ENCODE peak calls at places on chromosomes 5 and 9, in seven cellular contexts. C is A549, F is stomach, A is DND-41, Z is ovary, D is OCI-LY7, Y is lower lobe of right lung. R is an unnamed sample. For H3K4me1, the result is how much of the 10 kb centered on the place peaks cover.

GRCh38 chr9:35962126-35962906 is 4.4 kb upstream of the OR2S2 start:
- DNase-seq in C (no peak), F (no peak), A (no peak), Z (no peak), D (no peak), Y (no peak), R (no peak)

GRCh38 chr5:143931389-143931984 is 119.5 kb downstream of the HMHB1 start:
- DNase-seq in C (no peak), F (no peak), A (no peak), Z (no peak), D (no peak), Y (no peak), R (no peak)

GRCh38 chr9:3662671-3663070 is 136.9 kb upstream of the RFX3 start:
- DNase-seq in C (no peak), F (no peak), A (no peak), Z (no peak), D (no peak), Y (no peak), R (no peak)

GRCh38 chr9:89426389-89426961 is 71.4 kb downstream of the SEMA4D start:
- DNase-seq in C (no peak), F (no peak), A (peak), Z (no peak), D (peak), Y (peak), R (no peak)

GRCh38 chr9:69295872-69296562 is 29.0 kb upstream of the ENTREP1 start:
- DNase-seq in C (no peak), F (no peak), A (no peak), Z (peak), D (no peak), Y (no peak), R (no peak)

GRCh38 chr9:93287189-93287552 is 103.2 kb downstream of the WNK2 start:
- DNase-seq in C (no peak), F (no peak), A (no peak), Z (no peak), D (peak), Y (no peak), R (no peak)

GRCh38 chr5:135036405-135036804 is 2.4 kb upstream of the PITX1 start:
- DNase-seq in C (no peak), F (no peak), A (no peak), Z (no peak), D (no peak), Y (peak), R (no peak)

GRCh38 chr9:92147030-92147853 is 32.0 kb upstream of the SPTLC1 start:
- DNase-seq in C (peak), F (no peak), A (no peak), Z (peak), D (no peak), Y (peak), R (no peak)

GRCh38 chr9:96187108-96187695 is 114.8 kb downstream of the HSD17B3 start:
- DNase-seq in C (no peak), F (peak), A (no peak), Z (no peak), D (no peak), Y (peak), R (peak)

GRCh38 chr5:36279054-36279698 is 22.5 kb downstream of the RANBP3L start:
- DNase-seq in C (no peak), F (no peak), A (no peak), Z (no peak), D (no peak), Y (no peak), R (no peak)

GRCh38 chr5:57494104-57495098 is 11.8 kb upstream of the ACTBL2 start:
- DNase-seq in C (peak), F (peak), A (peak), Z (peak), D (no peak), Y (peak), R (peak)

GRCh38 chr9:118929317-118929716 is 439.9 kb downstream of the BRINP1 start:
- DNase-seq in C (no peak), F (no peak), A (no peak), Z (no peak), D (no peak), Y (no peak), R (no peak)

GRCh38 chr5:127909078-127909477 is 174.5 kb upstream of the SLC12A2 start:
- DNase-seq in C (peak), F (no peak), A (no peak), Z (no peak), D (peak), Y (no peak), R (peak)
- TF ChIP-seq CTCF in C (peak), F (no peak), A (peak), Z (no peak), D (peak), Y (peak), R (peak)

GRCh38 chr5:68285857-68286611 is 70.5 kb downstream of the PIK3R1 start:
- DNase-seq in C (no peak), F (no peak), A (no peak), Z (no peak), D (peak), Y (no peak), R (peak)
- H3K4me1 ChIP-seq in C (half or more), F (half or more), A (half or more), Z (under half), D (under half), Y (half or more), R (under half)

GRCh38 chr5:83473344-83474169 is 2.0 kb downstream of the VCAN start:
- DNase-seq in C (peak), F (peak), A (no peak), Z (peak), D (no peak), Y (peak), R (peak)
- H3K27ac ChIP-seq in C (peak), F (peak), A (no peak), Z (no peak), D (no peak), Y (peak), R (peak)

DNA sequence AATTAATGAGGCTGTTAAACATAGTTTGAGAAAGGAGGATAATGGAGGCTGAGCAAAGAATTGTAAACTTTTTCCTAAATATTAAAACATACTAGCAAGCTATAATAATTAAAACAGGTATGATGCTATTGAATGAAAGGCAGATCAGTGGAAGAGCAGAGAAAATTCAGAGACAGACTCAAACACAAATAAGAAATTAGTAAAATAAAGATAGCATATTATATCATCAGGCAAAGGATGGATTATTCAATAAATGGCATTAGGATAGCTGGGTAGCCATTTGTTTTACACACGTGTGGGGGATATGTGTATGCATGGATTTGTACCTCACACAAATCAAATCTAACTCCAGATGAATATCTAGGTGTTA is 50.6 kb downstream of the MRPS27 start:
- DNase-seq in C (no peak), F (no peak), A (no peak), Z (no peak), D (no peak), Y (no peak), R (no peak)
- TF ChIP-seq CTCF in C (no peak), F (no peak), A (no peak), Z (no peak), D (peak), Y (no peak), R (no peak)

GRCh38 chr9:134370638-134371037 is 44.4 kb downstream of the RXRA start:
- DNase-seq in C (no peak), F (no peak), A (no peak), Z (no peak), D (no peak), Y (no peak), R (no peak)
- H3K4me1 ChIP-seq in C (half or more), F (half or more), A (under half), Z (half or more), D (under half), Y (half or more), R (under half)

DNA sequence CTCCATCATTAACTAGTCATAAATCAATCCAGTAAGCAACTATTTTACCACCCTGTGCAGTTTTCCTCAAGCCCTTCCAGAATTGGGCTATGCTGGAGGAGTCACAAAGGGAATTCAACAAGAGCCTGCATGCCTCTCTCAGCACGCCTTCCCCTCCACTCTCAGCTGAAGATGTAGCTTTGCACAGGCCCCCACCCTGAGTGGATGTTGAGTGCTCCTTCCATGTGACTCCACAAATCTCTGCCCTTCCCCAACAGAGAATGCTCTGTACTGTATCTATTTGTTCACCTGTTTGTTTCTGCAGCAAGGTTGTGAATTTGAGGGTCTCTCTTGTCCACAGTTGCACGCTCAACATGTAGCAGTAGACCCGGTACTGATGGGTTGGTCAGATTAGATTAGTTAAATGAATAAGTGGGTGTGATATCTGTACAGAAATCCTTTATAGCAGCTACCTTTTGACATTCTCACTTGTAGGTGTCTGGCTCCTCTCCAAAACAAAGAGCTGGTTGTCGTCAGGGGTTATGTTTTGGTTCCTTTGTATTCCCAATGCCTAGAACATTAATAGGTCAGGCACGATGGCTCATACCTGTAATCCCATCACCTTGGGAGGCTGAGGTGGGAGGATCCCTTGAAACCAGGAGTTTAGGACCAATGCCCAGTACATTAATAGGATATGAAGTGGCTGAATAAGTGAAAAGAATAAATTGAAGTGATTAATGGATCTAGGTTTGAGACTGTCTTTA is 181.9 kb downstream of the SNCAIP start:
- DNase-seq in C (no peak), F (no peak), A (no peak), Z (no peak), D (no peak), Y (no peak), R (no peak)
- H3K27ac ChIP-seq in C (no peak), F (no peak), A (no peak), Z (no peak), D (no peak), Y (no peak), R (no peak)

GRCh38 chr5:140252470-140253126 is 50.3 kb downstream of the PFDN1 start:
- DNase-seq in C (no peak), F (no peak), A (no peak), Z (no peak), D (no peak), Y (no peak), R (no peak)

GRCh38 chr5:140250386-140250785 is 52.5 kb downstream of the PFDN1 start:
- DNase-seq in C (no peak), F (no peak), A (no peak), Z (no peak), D (no peak), Y (no peak), R (no peak)

GRCh38 chr5:140251527-140251973 is 51.4 kb downstream of the PFDN1 start:
- DNase-seq in C (peak), F (no peak), A (peak), Z (no peak), D (peak), Y (no peak), R (no peak)

GRCh38 chr5:140246378-140247122 is 56.4 kb downstream of the PFDN1 start:
- DNase-seq in C (no peak), F (no peak), A (no peak), Z (peak), D (no peak), Y (no peak), R (no peak)

DNA sequence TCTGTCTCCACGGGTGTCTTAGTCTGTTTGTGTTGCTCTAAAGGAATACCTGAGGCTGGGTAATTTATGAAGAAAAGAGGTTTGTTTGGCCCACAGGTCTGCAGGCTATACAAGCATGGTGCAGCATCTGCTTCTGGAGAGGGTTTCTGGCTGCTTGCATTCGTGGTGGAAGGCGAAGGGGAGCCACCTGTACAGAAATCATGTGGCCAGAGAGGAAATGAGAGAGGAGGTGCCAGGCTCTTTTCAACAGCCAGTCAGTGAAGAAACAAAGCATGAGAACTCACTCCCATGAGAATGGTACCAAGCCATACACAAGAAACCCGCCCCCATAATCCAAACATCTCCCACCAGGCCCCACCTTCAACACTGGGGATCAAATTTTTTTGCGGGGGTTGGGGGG is 53.4 kb downstream of the PFDN1 start:
- DNase-seq in C (no peak), F (no peak), A (no peak), Z (no peak), D (peak), Y (no peak), R (no peak)
- TF ChIP-seq CTCF in C (no peak), F (no peak), A (no peak), Z (no peak), D (no peak), Y (no peak), R (no peak)

DNA sequence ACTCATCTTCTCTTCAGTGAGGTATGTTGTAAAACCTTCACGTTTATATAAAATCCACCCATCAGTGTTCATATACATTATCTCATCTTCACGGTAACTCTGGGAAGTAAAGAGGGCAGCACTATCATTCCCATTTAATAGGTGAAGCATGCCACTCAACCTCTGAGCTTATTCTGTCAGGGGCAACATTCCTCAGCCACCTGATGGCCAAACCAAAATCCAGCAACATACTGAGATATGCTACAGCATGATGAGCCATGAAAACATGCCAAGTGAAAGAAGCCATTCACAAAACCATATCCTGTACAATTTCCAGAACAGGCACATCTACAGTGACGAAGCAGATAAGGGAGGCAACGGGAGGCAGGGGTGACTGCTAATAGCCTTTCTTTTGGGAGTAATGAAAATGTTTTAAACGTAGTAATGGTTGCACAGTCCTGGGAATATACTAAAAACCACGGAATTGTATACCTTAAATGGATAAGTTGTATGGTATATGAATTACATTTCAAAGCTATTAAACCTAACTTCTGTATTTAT is 167.4 kb downstream of the TSSK1B start:
- DNase-seq in C (no peak), F (no peak), A (no peak), Z (no peak), D (no peak), Y (no peak), R (no peak)
- H3K4me1 ChIP-seq in C (under half), F (under half), A (under half), Z (under half), D (under half), Y (under half), R (under half)

GRCh38 chr5:111556504-111556903 is 44.2 kb upstream of the STARD4 start:
- DNase-seq in C (no peak), F (no peak), A (no peak), Z (no peak), D (no peak), Y (no peak), R (no peak)

GRCh38 chr5:111551569-111552275 is 39.4 kb upstream of the STARD4 start:
- DNase-seq in C (no peak), F (no peak), A (no peak), Z (no peak), D (no peak), Y (no peak), R (no peak)

GRCh38 chr5:111553889-111554288 is 41.6 kb upstream of the STARD4 start:
- DNase-seq in C (no peak), F (no peak), A (no peak), Z (no peak), D (no peak), Y (no peak), R (no peak)

GRCh38 chr5:111559680-111560079 is 47.3 kb upstream of the STARD4 start:
- DNase-seq in C (no peak), F (no peak), A (no peak), Z (no peak), D (no peak), Y (no peak), R (no peak)

DNA sequence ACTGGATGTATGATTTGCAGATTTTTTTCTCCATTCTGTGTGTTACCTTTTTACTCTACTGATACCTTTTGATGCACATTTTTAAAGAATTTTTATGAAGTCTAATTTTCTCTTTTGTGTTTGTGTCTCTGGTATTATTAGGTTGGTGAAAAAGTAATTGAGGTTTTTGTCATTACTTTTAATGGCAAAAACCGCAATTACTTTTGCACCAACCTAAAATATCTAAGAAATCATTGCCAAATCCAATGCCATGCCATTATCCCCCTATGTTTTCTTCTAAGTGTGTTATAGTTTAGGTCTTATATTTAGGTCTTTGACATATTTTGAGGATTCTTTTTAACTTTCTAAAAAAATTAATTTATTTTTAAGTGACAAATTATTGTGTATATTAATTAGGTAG is 43.4 kb upstream of the STARD4 start:
- DNase-seq in C (no peak), F (no peak), A (no peak), Z (no peak), D (no peak), Y (no peak), R (no peak)
- H3K27ac ChIP-seq in C (no peak), F (no peak), A (no peak), Z (no peak), D (no peak), Y (no peak), R (no peak)

R was measured in colonic mucosa.